ENCODE peak calls at places on chromosome 12, in nine cellular contexts. Y, I, Q, W, A, D, L, M and K are unnamed samples.

GRCh38 chr12:81992461-81992860 is 233.3 kb upstream of the PPFIA2 start:
- DNase-seq in Y (no peak), I (no peak), Q (no peak), W (no peak), A (peak; percentile 59), D (peak; percentile 2), L (peak; percentile 9), M (no peak), K (no peak)

GRCh38 chr12:17304503-17305347 is 698.8 kb upstream of the LMO3 start:
- DNase-seq in Y (no peak), I (no peak), Q (no peak), W (no peak), A (no peak), D (no peak), L (no peak), M (no peak), K (no peak)

GRCh38 chr12:25904442-25904841 is 54.0 kb upstream of the RASSF8 start:
- DNase-seq in Y (no peak), I (no peak), Q (no peak), W (no peak), A (no peak), D (peak; percentile 30), L (no peak), M (no peak), K (no peak)

GRCh38 chr12:117292688-117293087 is 68.7 kb downstream of the NOS1 start:
- DNase-seq in Y (no peak), I (no peak), Q (no peak), W (no peak), A (no peak), D (no peak), L (no peak), M (no peak), K (no peak)

GRCh38 chr12:105679982-105680381 is 349.5 kb downstream of the C12orf75 start:
- DNase-seq in Y (no peak), I (no peak), Q (no peak), W (no peak), A (no peak), D (no peak), L (no peak), M (no peak), K (no peak)

GRCh38 chr12:56694161-56694560 is 6.1 kb upstream of the PTGES3 start:
- DNase-seq in Y (no peak), I (no peak), Q (no peak), W (peak; percentile 21), A (no peak), D (no peak), L (no peak), M (no peak), K (no peak)

GRCh38 chr12:45224311-45224710 is 8.4 kb downstream of the ANO6 start:
- DNase-seq in Y (no peak), I (no peak), Q (no peak), W (no peak), A (no peak), D (no peak), L (no peak), M (no peak), K (no peak)

GRCh38 chr12:30828686-30829085 is 73.9 kb upstream of the CAPRIN2 start:
- DNase-seq in Y (no peak), I (no peak), Q (no peak), W (no peak), A (no peak), D (no peak), L (no peak), M (no peak), K (no peak)

GRCh38 chr12:73506611-73507010 is 1031.0 kb upstream of the ATXN7L3B start:
- DNase-seq in Y (no peak), I (no peak), Q (no peak), W (no peak), A (no peak), D (no peak), L (no peak), M (no peak), K (no peak)

GRCh38 chr12:24902521-24903304 is 46.2 kb downstream of the BCAT1 start:
- DNase-seq in Y (peak; percentile 64), I (no peak), Q (no peak), W (peak; percentile 80), A (no peak), D (peak; percentile 41), L (peak; percentile 87), M (no peak), K (peak; percentile 35)

GRCh38 chr12:92511776-92512175 is 191.0 kb upstream of the PLEKHG7 start:
- DNase-seq in Y (no peak), I (no peak), Q (no peak), W (no peak), A (no peak), D (no peak), L (no peak), M (no peak), K (no peak)

GRCh38 chr12:89351489-89352241 is 636 bp downstream of the DUSP6 start:
- DNase-seq in Y (no peak), I (no peak), Q (peak; percentile 27), W (peak; percentile 85), A (peak; percentile 39), D (no peak), L (peak; percentile 92), M (peak; percentile 29), K (peak; percentile 70)

GRCh38 chr12:26113194-26113654 is 11.6 kb downstream of the BHLHE41 start:
- DNase-seq in Y (no peak), I (no peak), Q (peak; percentile 54), W (no peak), A (no peak), D (no peak), L (peak; percentile 28), M (no peak), K (no peak)

GRCh38 chr12:109580272-109580671 is 6.7 kb downstream of the MVK start:
- DNase-seq in Y (no peak), I (no peak), Q (no peak), W (no peak), A (no peak), D (no peak), L (no peak), M (no peak), K (no peak)

GRCh38 chr12:4228122-4228580 is 45.4 kb upstream of the CCND2 start:
- DNase-seq in Y (no peak), I (no peak), Q (no peak), W (no peak), A (no peak), D (no peak), L (no peak), M (no peak), K (no peak)

GRCh38 chr12:131795688-131796410 is 32.3 kb upstream of the MMP17 start:
- DNase-seq in Y (no peak), I (no peak), Q (no peak), W (no peak), A (no peak), D (no peak), L (no peak), M (no peak), K (no peak)

GRCh38 chr12:65885312-65885711 is 61.0 kb downstream of the HMGA2 start:
- DNase-seq in Y (no peak), I (no peak), Q (no peak), W (no peak), A (no peak), D (peak; percentile 68), L (no peak), M (no peak), K (no peak)

GRCh38 chr12:47591795-47592194 is 114.0 kb downstream of the RPAP3 start:
- DNase-seq in Y (no peak), I (no peak), Q (no peak), W (no peak), A (no peak), D (no peak), L (peak; percentile 15), M (no peak), K (no peak)

GRCh38 chr12:104702565-104703139 is 245.9 kb downstream of the CHST11 start:
- DNase-seq in Y (no peak), I (no peak), Q (no peak), W (peak; percentile 89), A (no peak), D (peak; percentile 80), L (no peak), M (no peak), K (no peak)

GRCh38 chr12:49644620-49644994 is 21.2 kb downstream of the PRPF40B start:
- DNase-seq in Y (peak; percentile 74), I (peak; percentile 70), Q (peak; percentile 28), W (peak; percentile 90), A (peak; percentile 68), D (peak; percentile 85), L (peak; percentile 83), M (peak; percentile 83), K (peak; percentile 72)

GRCh38 chr12:32264995-32265394 is 134.4 kb upstream of the FGD4 start:
- DNase-seq in Y (no peak), I (no peak), Q (no peak), W (no peak), A (no peak), D (peak; percentile 17), L (no peak), M (no peak), K (no peak)

GRCh38 chr12:21538259-21538658 is 12.2 kb downstream of the SPX start:
- DNase-seq in Y (no peak), I (no peak), Q (no peak), W (no peak), A (no peak), D (no peak), L (no peak), M (no peak), K (no peak)

GRCh38 chr12:115752151-115752550 is 525.3 kb downstream of the MED13L start:
- DNase-seq in Y (no peak), I (no peak), Q (no peak), W (no peak), A (no peak), D (peak; percentile 44), L (no peak), M (no peak), K (no peak)

GRCh38 chr12:24741216-24741615 is 207.7 kb downstream of the BCAT1 start:
- DNase-seq in Y (no peak), I (no peak), Q (no peak), W (no peak), A (no peak), D (no peak), L (no peak), M (no peak), K (no peak)